ENCODE peak calls at places on chromosomes 11 and 22, in eight cellular contexts. One of them, this sample, is unnamed.
A peak's percentile ranks its signal among the peaks of the same experiment; 100 is the strongest.

GRCh38 chr11:58923300-58923788 is 15.9 kb upstream of the GLYATL1 start:
- DNase-seq in RPMI7951: peak; percentile 49
- DNase-seq in NCI-H345: peak; percentile 35
- DNase-seq in ELF-1: peak; percentile 61
- DNase-seq in effector memory CD4-positive, alpha-beta T cell: no peak
- DNase-seq in amniotic epithelial cell: peak; percentile 64
- DNase-seq in stimulated activated CD8-positive, alpha-beta memory T cell treated with anti-CD3 and anti-CD28 coated beads, Interleukin-15, amount 100 ng/mL, for 48 hours: no peak
- DNase-seq in HFF-Myc: no peak
- DNase-seq in this sample: no peak

GRCh38 chr11:46711288-46711687 is 7.7 kb upstream of the F2 start:
- DNase-seq in RPMI7951: no peak
- DNase-seq in NCI-H345: no peak
- DNase-seq in ELF-1: no peak
- DNase-seq in effector memory CD4-positive, alpha-beta T cell: no peak
- DNase-seq in amniotic epithelial cell: peak; percentile 21
- DNase-seq in stimulated activated CD8-positive, alpha-beta memory T cell treated with anti-CD3 and anti-CD28 coated beads, Interleukin-15, amount 100 ng/mL, for 48 hours: no peak
- DNase-seq in HFF-Myc: no peak
- DNase-seq in this sample: no peak

GRCh38 chr11:25317221-25317620 is 820.4 kb downstream of the LUZP2 start:
- DNase-seq in RPMI7951: no peak
- DNase-seq in NCI-H345: no peak
- DNase-seq in ELF-1: no peak
- DNase-seq in effector memory CD4-positive, alpha-beta T cell: no peak
- DNase-seq in amniotic epithelial cell: no peak
- DNase-seq in stimulated activated CD8-positive, alpha-beta memory T cell treated with anti-CD3 and anti-CD28 coated beads, Interleukin-15, amount 100 ng/mL, for 48 hours: no peak
- DNase-seq in HFF-Myc: no peak
- DNase-seq in this sample: no peak

GRCh38 chr22:39478461-39478860 is 21.6 kb downstream of the MGAT3 start:
- DNase-seq in RPMI7951: no peak
- DNase-seq in NCI-H345: no peak
- DNase-seq in ELF-1: peak; percentile 63
- DNase-seq in effector memory CD4-positive, alpha-beta T cell: no peak
- DNase-seq in amniotic epithelial cell: peak; percentile 19
- DNase-seq in stimulated activated CD8-positive, alpha-beta memory T cell treated with anti-CD3 and anti-CD28 coated beads, Interleukin-15, amount 100 ng/mL, for 48 hours: no peak
- DNase-seq in HFF-Myc: no peak
- DNase-seq in this sample: peak; percentile 65

GRCh38 chr22:38649841-38650522 is 6.2 kb downstream of the FAM227A start:
- DNase-seq in RPMI7951: no peak
- DNase-seq in NCI-H345: peak; percentile 4
- DNase-seq in ELF-1: no peak
- DNase-seq in effector memory CD4-positive, alpha-beta T cell: no peak
- DNase-seq in amniotic epithelial cell: no peak
- DNase-seq in stimulated activated CD8-positive, alpha-beta memory T cell treated with anti-CD3 and anti-CD28 coated beads, Interleukin-15, amount 100 ng/mL, for 48 hours: no peak
- DNase-seq in HFF-Myc: no peak
- DNase-seq in this sample: peak; percentile 18

GRCh38 chr11:118605116-118605867 is 2.1 kb upstream of the PHLDB1 start:
- DNase-seq in RPMI7951: peak; percentile 93
- DNase-seq in NCI-H345: no peak
- DNase-seq in ELF-1: peak; percentile 58
- DNase-seq in effector memory CD4-positive, alpha-beta T cell: no peak
- DNase-seq in amniotic epithelial cell: peak; percentile 92
- DNase-seq in stimulated activated CD8-positive, alpha-beta memory T cell treated with anti-CD3 and anti-CD28 coated beads, Interleukin-15, amount 100 ng/mL, for 48 hours: no peak
- DNase-seq in HFF-Myc: peak; percentile 90
- DNase-seq in this sample: peak; percentile 23

GRCh38 chr22:30288414-30289125 is 735 bp downstream of the CASTOR1 start:
- DNase-seq in RPMI7951: no peak
- DNase-seq in NCI-H345: no peak
- DNase-seq in ELF-1: no peak
- DNase-seq in effector memory CD4-positive, alpha-beta T cell: no peak
- DNase-seq in amniotic epithelial cell: no peak
- DNase-seq in stimulated activated CD8-positive, alpha-beta memory T cell treated with anti-CD3 and anti-CD28 coated beads, Interleukin-15, amount 100 ng/mL, for 48 hours: no peak
- DNase-seq in HFF-Myc: no peak
- DNase-seq in this sample: no peak

GRCh38 chr11:133581091-133581490 is 48.8 kb upstream of the OPCML start:
- DNase-seq in RPMI7951: no peak
- DNase-seq in NCI-H345: no peak
- DNase-seq in ELF-1: no peak
- DNase-seq in effector memory CD4-positive, alpha-beta T cell: no peak
- DNase-seq in amniotic epithelial cell: no peak
- DNase-seq in stimulated activated CD8-positive, alpha-beta memory T cell treated with anti-CD3 and anti-CD28 coated beads, Interleukin-15, amount 100 ng/mL, for 48 hours: no peak
- DNase-seq in HFF-Myc: no peak
- DNase-seq in this sample: no peak

GRCh38 chr11:210122-210802 is 2.8 kb downstream of the RIC8A start:
- DNase-seq in RPMI7951: peak; percentile 65
- DNase-seq in NCI-H345: no peak
- DNase-seq in ELF-1: peak; percentile 56
- DNase-seq in effector memory CD4-positive, alpha-beta T cell: no peak
- DNase-seq in amniotic epithelial cell: peak; percentile 80
- DNase-seq in stimulated activated CD8-positive, alpha-beta memory T cell treated with anti-CD3 and anti-CD28 coated beads, Interleukin-15, amount 100 ng/mL, for 48 hours: no peak
- DNase-seq in HFF-Myc: peak; percentile 35
- DNase-seq in this sample: peak; percentile 60

GRCh38 chr11:130872102-130872501 is 44.2 kb downstream of the SNX19 start:
- DNase-seq in RPMI7951: no peak
- DNase-seq in NCI-H345: no peak
- DNase-seq in ELF-1: no peak
- DNase-seq in effector memory CD4-positive, alpha-beta T cell: no peak
- DNase-seq in amniotic epithelial cell: no peak
- DNase-seq in stimulated activated CD8-positive, alpha-beta memory T cell treated with anti-CD3 and anti-CD28 coated beads, Interleukin-15, amount 100 ng/mL, for 48 hours: no peak
- DNase-seq in HFF-Myc: no peak
- DNase-seq in this sample: no peak

GRCh38 chr11:64947202-64947814 is 11.6 kb upstream of the GPHA2 start:
- DNase-seq in RPMI7951: peak; percentile 11
- DNase-seq in NCI-H345: no peak
- DNase-seq in ELF-1: peak; percentile 22
- DNase-seq in effector memory CD4-positive, alpha-beta T cell: no peak
- DNase-seq in amniotic epithelial cell: no peak
- DNase-seq in stimulated activated CD8-positive, alpha-beta memory T cell treated with anti-CD3 and anti-CD28 coated beads, Interleukin-15, amount 100 ng/mL, for 48 hours: no peak
- DNase-seq in HFF-Myc: no peak
- DNase-seq in this sample: no peak

GRCh38 chr11:16177688-16178087 is 178.7 kb downstream of the SOX6 start:
- DNase-seq in RPMI7951: no peak
- DNase-seq in NCI-H345: no peak
- DNase-seq in ELF-1: no peak
- DNase-seq in effector memory CD4-positive, alpha-beta T cell: no peak
- DNase-seq in amniotic epithelial cell: no peak
- DNase-seq in stimulated activated CD8-positive, alpha-beta memory T cell treated with anti-CD3 and anti-CD28 coated beads, Interleukin-15, amount 100 ng/mL, for 48 hours: no peak
- DNase-seq in HFF-Myc: no peak
- DNase-seq in this sample: no peak

GRCh38 chr11:58525037-58525614 is 17.2 kb upstream of the OR5B21 start:
- DNase-seq in RPMI7951: no peak
- DNase-seq in NCI-H345: no peak
- DNase-seq in ELF-1: no peak
- DNase-seq in effector memory CD4-positive, alpha-beta T cell: no peak
- DNase-seq in amniotic epithelial cell: no peak
- DNase-seq in stimulated activated CD8-positive, alpha-beta memory T cell treated with anti-CD3 and anti-CD28 coated beads, Interleukin-15, amount 100 ng/mL, for 48 hours: no peak
- DNase-seq in HFF-Myc: no peak
- DNase-seq in this sample: no peak

GRCh38 chr11:6991227-6991626 is 28.9 kb downstream of the ZNF214 start:
- DNase-seq in RPMI7951: no peak
- DNase-seq in NCI-H345: no peak
- DNase-seq in ELF-1: no peak
- DNase-seq in effector memory CD4-positive, alpha-beta T cell: no peak
- DNase-seq in amniotic epithelial cell: no peak
- DNase-seq in stimulated activated CD8-positive, alpha-beta memory T cell treated with anti-CD3 and anti-CD28 coated beads, Interleukin-15, amount 100 ng/mL, for 48 hours: no peak
- DNase-seq in HFF-Myc: no peak
- DNase-seq in this sample: no peak

GRCh38 chr11:72307439-72307838 is 63.5 kb upstream of the PHOX2A start:
- DNase-seq in RPMI7951: no peak
- DNase-seq in NCI-H345: peak; percentile 29
- DNase-seq in ELF-1: no peak
- DNase-seq in effector memory CD4-positive, alpha-beta T cell: no peak
- DNase-seq in amniotic epithelial cell: no peak
- DNase-seq in stimulated activated CD8-positive, alpha-beta memory T cell treated with anti-CD3 and anti-CD28 coated beads, Interleukin-15, amount 100 ng/mL, for 48 hours: no peak
- DNase-seq in HFF-Myc: no peak
- DNase-seq in this sample: no peak

GRCh38 chr22:47842119-47842518 is 1079.7 kb downstream of the TBC1D22A start:
- DNase-seq in RPMI7951: no peak
- DNase-seq in NCI-H345: no peak
- DNase-seq in ELF-1: no peak
- DNase-seq in effector memory CD4-positive, alpha-beta T cell: no peak
- DNase-seq in amniotic epithelial cell: no peak
- DNase-seq in stimulated activated CD8-positive, alpha-beta memory T cell treated with anti-CD3 and anti-CD28 coated beads, Interleukin-15, amount 100 ng/mL, for 48 hours: no peak
- DNase-seq in HFF-Myc: no peak
- DNase-seq in this sample: no peak

GRCh38 chr11:73140213-73141030 is 1.7 kb downstream of the FCHSD2 start:
- DNase-seq in RPMI7951: peak; percentile 49
- DNase-seq in NCI-H345: peak; percentile 23
- DNase-seq in ELF-1: peak; percentile 59
- DNase-seq in effector memory CD4-positive, alpha-beta T cell: no peak
- DNase-seq in amniotic epithelial cell: peak; percentile 38
- DNase-seq in stimulated activated CD8-positive, alpha-beta memory T cell treated with anti-CD3 and anti-CD28 coated beads, Interleukin-15, amount 100 ng/mL, for 48 hours: no peak
- DNase-seq in HFF-Myc: no peak
- DNase-seq in this sample: no peak

GRCh38 chr22:19402642-19403191 is 28.8 kb downstream of the HIRA start:
- DNase-seq in RPMI7951: no peak
- DNase-seq in NCI-H345: no peak
- DNase-seq in ELF-1: no peak
- DNase-seq in effector memory CD4-positive, alpha-beta T cell: no peak
- DNase-seq in amniotic epithelial cell: no peak
- DNase-seq in stimulated activated CD8-positive, alpha-beta memory T cell treated with anti-CD3 and anti-CD28 coated beads, Interleukin-15, amount 100 ng/mL, for 48 hours: no peak
- DNase-seq in HFF-Myc: no peak
- DNase-seq in this sample: no peak

GRCh38 chr11:116605543-116605942 is 167.2 kb downstream of the BUD13 start:
- DNase-seq in RPMI7951: peak; percentile 17
- DNase-seq in NCI-H345: no peak
- DNase-seq in ELF-1: peak; percentile 83
- DNase-seq in effector memory CD4-positive, alpha-beta T cell: no peak
- DNase-seq in amniotic epithelial cell: peak; percentile 7
- DNase-seq in stimulated activated CD8-positive, alpha-beta memory T cell treated with anti-CD3 and anti-CD28 coated beads, Interleukin-15, amount 100 ng/mL, for 48 hours: no peak
- DNase-seq in HFF-Myc: peak; percentile 1
- DNase-seq in this sample: peak; percentile 51

GRCh38 chr11:83764643-83765042 is 478.5 kb upstream of the CCDC90B start:
- DNase-seq in RPMI7951: no peak
- DNase-seq in NCI-H345: no peak
- DNase-seq in ELF-1: no peak
- DNase-seq in effector memory CD4-positive, alpha-beta T cell: no peak
- DNase-seq in amniotic epithelial cell: no peak
- DNase-seq in stimulated activated CD8-positive, alpha-beta memory T cell treated with anti-CD3 and anti-CD28 coated beads, Interleukin-15, amount 100 ng/mL, for 48 hours: no peak
- DNase-seq in HFF-Myc: no peak
- DNase-seq in this sample: no peak

GRCh38 chr11:38648597-38648996 is 2050.6 kb upstream of the RAG2 start:
- DNase-seq in RPMI7951: no peak
- DNase-seq in NCI-H345: no peak
- DNase-seq in ELF-1: no peak
- DNase-seq in effector memory CD4-positive, alpha-beta T cell: no peak
- DNase-seq in amniotic epithelial cell: peak; percentile 7
- DNase-seq in stimulated activated CD8-positive, alpha-beta memory T cell treated with anti-CD3 and anti-CD28 coated beads, Interleukin-15, amount 100 ng/mL, for 48 hours: no peak
- DNase-seq in HFF-Myc: no peak
- DNase-seq in this sample: no peak

GRCh38 chr11:19101803-19102520 is 15.0 kb upstream of the ZDHHC13 start:
- DNase-seq in RPMI7951: no peak
- DNase-seq in NCI-H345: peak; percentile 31
- DNase-seq in ELF-1: no peak
- DNase-seq in effector memory CD4-positive, alpha-beta T cell: no peak
- DNase-seq in amniotic epithelial cell: peak; percentile 7
- DNase-seq in stimulated activated CD8-positive, alpha-beta memory T cell treated with anti-CD3 and anti-CD28 coated beads, Interleukin-15, amount 100 ng/mL, for 48 hours: no peak
- DNase-seq in HFF-Myc: no peak
- DNase-seq in this sample: no peak

GRCh38 chr22:36873614-36874308 is 13.0 kb downstream of the NCF4 start:
- DNase-seq in RPMI7951: peak; percentile 74
- DNase-seq in NCI-H345: no peak
- DNase-seq in ELF-1: peak; percentile 70
- DNase-seq in effector memory CD4-positive, alpha-beta T cell: no peak
- DNase-seq in amniotic epithelial cell: peak; percentile 73
- DNase-seq in stimulated activated CD8-positive, alpha-beta memory T cell treated with anti-CD3 and anti-CD28 coated beads, Interleukin-15, amount 100 ng/mL, for 48 hours: peak; percentile 41
- DNase-seq in HFF-Myc: peak; percentile 21
- DNase-seq in this sample: peak; percentile 98

GRCh38 chr11:44592125-44592643 is 26.7 kb downstream of the CD82 start:
- DNase-seq in RPMI7951: no peak
- DNase-seq in NCI-H345: no peak
- DNase-seq in ELF-1: peak; percentile 64
- DNase-seq in effector memory CD4-positive, alpha-beta T cell: no peak
- DNase-seq in amniotic epithelial cell: peak; percentile 98
- DNase-seq in stimulated activated CD8-positive, alpha-beta memory T cell treated with anti-CD3 and anti-CD28 coated beads, Interleukin-15, amount 100 ng/mL, for 48 hours: no peak
- DNase-seq in HFF-Myc: no peak
- DNase-seq in this sample: peak; percentile 40

GRCh38 chr22:32528984-32529982 is 54.7 kb downstream of the FBXO7 start:
- DNase-seq in RPMI7951: peak; percentile 85
- DNase-seq in NCI-H345: peak; percentile 32
- DNase-seq in ELF-1: peak; percentile 91
- DNase-seq in effector memory CD4-positive, alpha-beta T cell: peak; percentile 36
- DNase-seq in amniotic epithelial cell: peak; percentile 64
- DNase-seq in stimulated activated CD8-positive, alpha-beta memory T cell treated with anti-CD3 and anti-CD28 coated beads, Interleukin-15, amount 100 ng/mL, for 48 hours: peak; percentile 41
- DNase-seq in HFF-Myc: peak; percentile 66
- DNase-seq in this sample: peak; percentile 86

GRCh38 chr11:128859563-128860441 is 7.3 kb downstream of the KCNJ1 start:
- DNase-seq in RPMI7951: peak; percentile 46
- DNase-seq in NCI-H345: no peak
- DNase-seq in ELF-1: peak; percentile 92
- DNase-seq in effector memory CD4-positive, alpha-beta T cell: peak; percentile 62
- DNase-seq in amniotic epithelial cell: peak; percentile 51
- DNase-seq in stimulated activated CD8-positive, alpha-beta memory T cell treated with anti-CD3 and anti-CD28 coated beads, Interleukin-15, amount 100 ng/mL, for 48 hours: peak; percentile 68
- DNase-seq in HFF-Myc: no peak
- DNase-seq in this sample: peak; percentile 69

GRCh38 chr11:86152006-86152862 is 83.3 kb upstream of the PICALM start:
- DNase-seq in RPMI7951: peak; percentile 71
- DNase-seq in NCI-H345: no peak
- DNase-seq in ELF-1: no peak
- DNase-seq in effector memory CD4-positive, alpha-beta T cell: no peak
- DNase-seq in amniotic epithelial cell: peak; percentile 85
- DNase-seq in stimulated activated CD8-positive, alpha-beta memory T cell treated with anti-CD3 and anti-CD28 coated beads, Interleukin-15, amount 100 ng/mL, for 48 hours: no peak
- DNase-seq in HFF-Myc: no peak
- DNase-seq in this sample: peak; percentile 38

GRCh38 chr11:12246169-12246568 is 131.2 kb upstream of the PARVA start:
- DNase-seq in RPMI7951: no peak
- DNase-seq in NCI-H345: peak; percentile 39
- DNase-seq in ELF-1: no peak
- DNase-seq in effector memory CD4-positive, alpha-beta T cell: no peak
- DNase-seq in amniotic epithelial cell: no peak
- DNase-seq in stimulated activated CD8-positive, alpha-beta memory T cell treated with anti-CD3 and anti-CD28 coated beads, Interleukin-15, amount 100 ng/mL, for 48 hours: no peak
- DNase-seq in HFF-Myc: no peak
- DNase-seq in this sample: no peak

GRCh38 chr11:59967677-59968394 is 4.0 kb downstream of the OOSP4A start:
- DNase-seq in RPMI7951: no peak
- DNase-seq in NCI-H345: no peak
- DNase-seq in ELF-1: no peak
- DNase-seq in effector memory CD4-positive, alpha-beta T cell: no peak
- DNase-seq in amniotic epithelial cell: no peak
- DNase-seq in stimulated activated CD8-positive, alpha-beta memory T cell treated with anti-CD3 and anti-CD28 coated beads, Interleukin-15, amount 100 ng/mL, for 48 hours: no peak
- DNase-seq in HFF-Myc: no peak
- DNase-seq in this sample: no peak

GRCh38 chr11:105177658-105178057 is 38.1 kb upstream of the CARD18 start:
- DNase-seq in RPMI7951: peak; percentile 59
- DNase-seq in NCI-H345: no peak
- DNase-seq in ELF-1: no peak
- DNase-seq in effector memory CD4-positive, alpha-beta T cell: no peak
- DNase-seq in amniotic epithelial cell: peak; percentile 52
- DNase-seq in stimulated activated CD8-positive, alpha-beta memory T cell treated with anti-CD3 and anti-CD28 coated beads, Interleukin-15, amount 100 ng/mL, for 48 hours: no peak
- DNase-seq in HFF-Myc: peak; percentile 64
- DNase-seq in this sample: peak; percentile 25

GRCh38 chr22:24506802-24507438 is 11.8 kb downstream of the UPB1 start:
- DNase-seq in RPMI7951: peak; percentile 35
- DNase-seq in NCI-H345: peak; percentile 54
- DNase-seq in ELF-1: peak; percentile 43
- DNase-seq in effector memory CD4-positive, alpha-beta T cell: no peak
- DNase-seq in amniotic epithelial cell: peak; percentile 27
- DNase-seq in stimulated activated CD8-positive, alpha-beta memory T cell treated with anti-CD3 and anti-CD28 coated beads, Interleukin-15, amount 100 ng/mL, for 48 hours: no peak
- DNase-seq in HFF-Myc: no peak
- DNase-seq in this sample: no peak

GRCh38 chr11:69799097-69799496 is 20.1 kb downstream of the FGF3 start:
- DNase-seq in RPMI7951: no peak
- DNase-seq in NCI-H345: no peak
- DNase-seq in ELF-1: no peak
- DNase-seq in effector memory CD4-positive, alpha-beta T cell: no peak
- DNase-seq in amniotic epithelial cell: no peak
- DNase-seq in stimulated activated CD8-positive, alpha-beta memory T cell treated with anti-CD3 and anti-CD28 coated beads, Interleukin-15, amount 100 ng/mL, for 48 hours: no peak
- DNase-seq in HFF-Myc: no peak
- DNase-seq in this sample: no peak

GRCh38 chr11:74097838-74098237 is 73.0 kb downstream of the C2CD3 start:
- DNase-seq in RPMI7951: no peak
- DNase-seq in NCI-H345: no peak
- DNase-seq in ELF-1: no peak
- DNase-seq in effector memory CD4-positive, alpha-beta T cell: no peak
- DNase-seq in amniotic epithelial cell: no peak
- DNase-seq in stimulated activated CD8-positive, alpha-beta memory T cell treated with anti-CD3 and anti-CD28 coated beads, Interleukin-15, amount 100 ng/mL, for 48 hours: no peak
- DNase-seq in HFF-Myc: no peak
- DNase-seq in this sample: no peak

This sample was measured in trophoblast cell.